ENCODE peak calls at places on chromosomes 6 and 20, in four cellular contexts. S is sigmoid colon, W is mammary epithelial cell, X is lung. T is an unnamed sample.

GRCh38 chr6:1325471-1326309 is 13.8 kb downstream of the FOXQ1 start:
- DNase-seq in S (no peak), W (peak; percentile 96), X (no peak), T (peak; percentile 97)

GRCh38 chr6:158633127-158633526 is 11.4 kb downstream of the DYNLT1 start:
- DNase-seq in S (no peak), W (no peak), X (no peak), T (no peak)

GRCh38 chr20:52748235-52748950 is 223.8 kb upstream of the TSHZ2 start:
- DNase-seq in S (peak; percentile 69), W (no peak), X (no peak), T (no peak)

GRCh38 chr6:108452725-108453195 is 108.0 kb upstream of the FOXO3 start:
- DNase-seq in S (no peak), W (no peak), X (no peak), T (no peak)

GRCh38 chr6:53059648-53060589 is 5.3 kb upstream of the FBXO9 start:
- DNase-seq in S (no peak), W (no peak), X (no peak), T (no peak)

GRCh38 chr20:25470045-25470444 is 62.6 kb downstream of the GINS1 start:
- DNase-seq in S (peak; percentile 58), W (peak; percentile 18), X (no peak), T (peak; percentile 51)

GRCh38 chr6:148999921-149000589 is 253.2 kb downstream of the UST start:
- DNase-seq in S (peak; percentile 81), W (peak; percentile 62), X (peak; percentile 62), T (peak; percentile 67)

GRCh38 chr6:43716099-43716498 is 28.5 kb upstream of the MRPS18A start:
- DNase-seq in S (peak; percentile 62), W (no peak), X (no peak), T (no peak)

GRCh38 chr20:41734506-41734945 is 116.3 kb upstream of the CHD6 start:
- DNase-seq in S (no peak), W (peak; percentile 35), X (peak; percentile 39), T (peak; percentile 34)

GRCh38 chr6:93749191-93749590 is 329.8 kb upstream of the EPHA7 start:
- DNase-seq in S (no peak), W (no peak), X (no peak), T (no peak)

GRCh38 chr6:85360794-85361642 is 88.9 kb upstream of the NT5E start:
- DNase-seq in S (no peak), W (peak; percentile 93), X (peak; percentile 35), T (peak; percentile 99)

GRCh38 chr6:111982681-111983080 is 71.2 kb upstream of the CCN6 start:
- DNase-seq in S (no peak), W (peak; percentile 46), X (no peak), T (peak; percentile 68)

GRCh38 chr20:51955756-51956155 is 153.4 kb upstream of the SALL4 start:
- DNase-seq in S (no peak), W (no peak), X (no peak), T (peak; percentile 49)

GRCh38 chr6:53526000-53526399 is 18.9 kb downstream of the GCLC start:
- DNase-seq in S (no peak), W (peak; percentile 42), X (no peak), T (peak; percentile 28)

GRCh38 chr6:131362070-131362469 is 211.0 kb upstream of the ARG1 start:
- DNase-seq in S (no peak), W (peak; percentile 52), X (no peak), T (peak; percentile 58)

GRCh38 chr6:41585605-41586004 is 39.4 kb downstream of the FOXP4 start:
- DNase-seq in S (no peak), W (no peak), X (no peak), T (no peak)

DNA sequence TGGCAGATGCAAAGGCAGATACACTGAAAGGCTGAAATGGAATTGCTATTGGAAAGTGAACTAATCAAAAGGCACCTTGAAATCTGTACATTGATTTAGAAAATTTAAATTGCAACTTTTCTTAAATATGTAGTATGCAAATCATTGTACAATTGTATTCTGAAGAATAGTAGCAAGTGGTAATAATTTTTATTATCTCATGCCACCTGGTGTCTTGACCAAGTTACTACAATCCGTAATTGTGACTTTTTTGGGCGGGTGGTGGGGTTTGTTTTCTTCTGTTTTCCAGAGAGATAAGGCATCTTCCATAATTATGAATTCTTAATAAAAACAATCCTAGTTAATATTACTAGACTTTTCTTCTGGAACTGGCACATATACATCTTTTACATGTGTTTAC is 12.5 kb upstream of the BCKDHB start:
- DNase-seq in S (no peak), W (no peak), X (no peak), T (peak; percentile 22)
- TF ChIP-seq CTCF in S (peak; percentile 31), W (peak; percentile 35), X (peak; percentile 18), T (peak; percentile 21)

GRCh38 chr6:11771473-11772048 is 7.0 kb downstream of the ADTRP start:
- DNase-seq in S (no peak), W (peak; percentile 77), X (no peak), T (peak; percentile 86)
- H3K4me3 ChIP-seq in S (no peak overlapping the region), W (no peak overlapping the region), X (no peak overlapping the region), T (no peak overlapping the region)

GRCh38 chr20:61924858-61925554 is 140.7 kb downstream of the TAF4 start:
- DNase-seq in S (no peak), W (no peak), X (no peak), T (no peak)
- H3K36me3 ChIP-seq in S (no peaks in the 10 kb centered on the region), W (no peaks in the 10 kb centered on the region), X (no peaks in the 10 kb centered on the region), T (no peaks in the 10 kb centered on the region)

DNA sequence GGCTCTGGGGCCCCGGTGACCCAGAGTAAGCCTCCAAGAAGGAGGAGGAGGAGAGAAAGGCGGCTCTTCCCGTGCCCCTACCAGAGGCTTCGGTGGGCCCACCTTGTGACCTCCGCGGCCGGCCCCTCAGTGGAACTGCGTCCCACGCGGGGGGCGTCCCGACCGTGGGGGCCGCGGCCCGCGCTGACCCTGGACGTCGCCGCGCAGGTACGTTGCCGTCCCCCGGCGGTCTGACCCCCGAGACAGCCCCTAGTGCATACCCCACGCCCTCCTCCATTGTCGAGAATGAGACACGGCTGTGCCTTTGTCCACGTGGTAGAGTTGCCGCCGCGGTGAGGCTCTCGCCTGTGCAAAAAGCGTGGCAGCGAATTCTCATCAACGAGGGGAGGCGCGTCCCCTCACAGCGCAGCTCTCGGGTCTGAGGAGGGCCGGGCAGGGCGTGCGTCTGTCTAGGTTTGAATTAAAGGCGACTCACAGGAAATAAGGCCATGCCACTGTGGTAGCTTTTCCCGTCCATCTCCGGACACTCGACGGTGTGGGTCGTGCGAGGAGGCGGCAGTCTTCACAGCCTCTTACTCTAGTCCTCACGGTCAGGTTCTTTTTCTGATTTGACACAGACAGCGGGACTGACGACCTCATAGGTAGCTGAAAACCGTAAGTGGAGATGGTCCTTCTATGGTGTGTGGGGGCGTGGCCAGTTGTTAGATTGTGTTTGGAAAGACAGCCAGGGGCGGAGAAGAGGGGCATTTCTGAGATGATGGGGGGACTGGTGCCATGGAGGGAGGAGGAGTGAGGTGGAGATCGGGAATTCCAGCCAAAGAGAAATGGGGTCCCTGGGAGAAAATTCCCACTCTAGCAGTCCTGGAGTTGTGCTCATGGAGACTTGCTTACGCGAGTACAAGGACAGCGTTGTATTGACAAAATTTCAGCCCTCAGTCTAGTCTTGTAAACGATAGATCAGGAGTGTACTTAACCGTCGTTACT is 556 bp downstream of the NXT1 start:
- DNase-seq in S (peak; percentile 79), W (peak; percentile 67), X (peak; percentile 58), T (peak; percentile 61)
- TF ChIP-seq CTCF in S (no peak), W (no peak), X (no peak), T (no peak)

DNA sequence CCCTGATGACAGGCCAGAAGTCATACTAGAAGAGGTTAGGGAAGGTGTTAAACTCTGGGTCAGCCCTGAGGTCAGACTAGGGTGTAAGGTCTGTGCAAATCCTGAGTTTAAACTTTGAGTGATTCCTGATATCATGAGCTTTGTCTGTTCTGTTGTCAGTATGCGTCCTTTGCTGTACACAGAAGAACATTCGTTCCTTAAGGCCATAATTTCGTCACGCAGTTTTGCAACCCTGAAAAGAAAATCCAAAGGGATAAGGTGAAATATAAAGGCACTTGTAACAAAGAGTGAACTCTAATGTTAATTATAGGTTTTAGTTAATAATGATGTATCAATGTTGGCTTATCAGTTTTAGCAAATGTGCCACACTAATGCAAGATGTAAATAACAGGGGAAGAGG is 2.3 kb downstream of the DST start:
- DNase-seq in S (no peak), W (peak; percentile 31), X (no peak), T (no peak)
- H3K4me3 ChIP-seq in S (no peak overlapping the region), W (peak overlapping the region; percentile 94), X (no peak overlapping the region), T (peak overlapping the region; percentile 52)

GRCh38 chr6:161152527-161152862 is 121.4 kb downstream of the AGPAT4 start:
- DNase-seq in S (peak; percentile 63), W (no peak), X (no peak), T (no peak)

GRCh38 chr6:161151660-161152526 is 122.0 kb downstream of the AGPAT4 start:
- DNase-seq in S (peak; percentile 41), W (no peak), X (no peak), T (no peak)

GRCh38 chr6:161150566-161150965 is 123.3 kb downstream of the AGPAT4 start:
- DNase-seq in S (peak; percentile 41), W (no peak), X (no peak), T (no peak)

GRCh38 chr6:161152904-161153662 is 120.8 kb downstream of the AGPAT4 start:
- DNase-seq in S (peak; percentile 67), W (no peak), X (no peak), T (no peak)

DNA sequence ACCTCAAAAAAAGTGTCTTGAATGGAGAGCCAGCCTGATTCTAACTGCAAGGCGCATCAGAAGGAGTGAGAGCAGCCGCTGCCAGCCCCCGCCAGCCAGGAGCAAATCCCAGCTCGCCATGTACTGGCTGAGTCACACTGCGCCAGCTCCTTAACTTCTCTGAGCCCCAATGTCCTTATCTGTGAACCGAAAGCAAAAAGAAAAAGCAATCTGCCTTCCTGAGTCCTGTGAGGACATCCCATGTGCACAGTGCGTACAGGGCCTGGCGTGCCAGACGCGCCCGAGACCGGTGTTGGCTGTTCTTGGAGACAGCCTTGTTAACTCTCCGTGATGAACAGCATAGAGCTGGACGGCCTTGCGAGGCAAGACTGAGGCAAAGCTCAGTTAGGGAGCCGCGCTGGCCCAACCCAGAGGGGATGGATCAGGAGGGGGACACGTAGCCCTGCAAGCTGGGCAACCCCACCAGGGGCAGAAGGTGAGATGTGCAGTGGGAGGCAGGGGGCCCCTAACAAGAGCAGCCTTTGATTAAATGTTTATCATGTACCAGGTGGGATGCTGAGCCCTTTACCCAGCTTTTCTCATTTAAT is 122.7 kb downstream of the AGPAT4 start:
- DNase-seq in S (peak; percentile 52), W (no peak), X (no peak), T (no peak)
- H3K36me3 ChIP-seq in S (peaks cover 46% of the 10 kb centered on the region), W (peaks cover 3% of the 10 kb centered on the region), X (no peaks in the 10 kb centered on the region), T (no peaks in the 10 kb centered on the region)

DNA sequence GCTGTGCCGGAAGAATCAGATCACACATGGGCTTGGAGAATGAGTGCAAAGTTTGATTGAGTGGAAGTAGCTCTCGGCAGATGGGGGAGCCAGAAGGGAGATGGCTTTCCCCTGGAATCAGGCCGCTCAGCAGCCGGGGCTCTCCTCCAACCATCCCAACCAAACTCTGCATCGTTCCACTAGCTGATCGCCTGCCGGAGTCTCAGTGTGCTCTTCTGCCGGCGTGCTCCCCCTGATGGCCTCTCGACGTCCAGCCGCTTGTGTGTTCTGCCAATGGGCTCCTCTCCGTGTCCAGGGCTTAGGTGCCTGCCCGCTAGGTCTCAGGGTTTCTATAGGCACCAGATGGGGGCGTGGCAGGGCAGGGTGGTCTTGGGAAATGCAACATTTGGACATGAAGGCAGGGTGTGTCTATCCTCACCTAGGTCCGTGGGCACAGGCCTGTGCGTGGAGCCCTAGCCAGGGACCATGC is 4.9 kb upstream of the BIRC7 start:
- DNase-seq in S (peak; percentile 78), W (peak; percentile 42), X (no peak), T (peak; percentile 39)
- TF ChIP-seq CTCF in S (peak; percentile 20), W (no peak), X (no peak), T (peak; percentile 78)

T was measured in bronchial epithelial cell.